ENCODE peak calls at places on chromosome 7, in ten cellular contexts. E, M, C, D, T, V, A, Y, J and W are unnamed samples.
A peak's percentile ranks its signal among the peaks of the same experiment; 100 is the strongest.

GRCh38 chr7:52085610-52086009 is 769.0 kb upstream of the COBL start:
- DNase-seq in E (no peak), M (no peak), C (no peak), D (no peak), T (no peak), V (no peak), A (no peak), Y (no peak), J (peak; percentile 66), W (no peak)

GRCh38 chr7:69935107-69935506 is 336.8 kb downstream of the AUTS2 start:
- DNase-seq in E (no peak), M (peak; percentile 5), C (no peak), D (no peak), T (no peak), V (no peak), A (no peak), Y (no peak), J (no peak), W (no peak)

GRCh38 chr7:120760050-120760449 is 97.9 kb downstream of the TSPAN12 start:
- DNase-seq in E (no peak), M (no peak), C (no peak), D (no peak), T (no peak), V (no peak), A (no peak), Y (no peak), J (no peak), W (no peak)

GRCh38 chr7:139431459-139431858 is 52.0 kb downstream of the KLRG2 start:
- DNase-seq in E (no peak), M (peak; percentile 87), C (no peak), D (no peak), T (no peak), V (no peak), A (peak; percentile 59), Y (no peak), J (no peak), W (no peak)

GRCh38 chr7:14233026-14233897 is 243.8 kb upstream of the ETV1 start:
- DNase-seq in E (no peak), M (no peak), C (no peak), D (no peak), T (no peak), V (peak; percentile 36), A (peak; percentile 45), Y (no peak), J (peak; percentile 47), W (peak; percentile 82)

GRCh38 chr7:65840446-65840845 is 32.4 kb upstream of the VKORC1L1 start:
- DNase-seq in E (no peak), M (no peak), C (no peak), D (no peak), T (no peak), V (no peak), A (peak; percentile 64), Y (no peak), J (peak; percentile 33), W (no peak)

GRCh38 chr7:27992092-27992491 is 188.5 kb downstream of the JAZF1 start:
- DNase-seq in E (no peak), M (peak; percentile 86), C (no peak), D (no peak), T (no peak), V (no peak), A (no peak), Y (no peak), J (no peak), W (no peak)

GRCh38 chr7:39507866-39508551 is 58.2 kb upstream of the YAE1 start:
- DNase-seq in E (no peak), M (no peak), C (no peak), D (no peak), T (no peak), V (no peak), A (no peak), Y (no peak), J (no peak), W (no peak)

GRCh38 chr7:112211348-112211907 is 4.9 kb downstream of the ZNF277 start:
- DNase-seq in E (no peak), M (no peak), C (no peak), D (peak; percentile 32), T (no peak), V (peak; percentile 73), A (peak; percentile 58), Y (no peak), J (no peak), W (no peak)

GRCh38 chr7:5248201-5248885 is 34.4 kb upstream of the SLC29A4 start:
- DNase-seq in E (no peak), M (no peak), C (no peak), D (no peak), T (no peak), V (no peak), A (no peak), Y (no peak), J (no peak), W (no peak)

GRCh38 chr7:120996333-120996982 is 7.9 kb downstream of the CPED1 start:
- DNase-seq in E (no peak), M (peak; percentile 88), C (no peak), D (no peak), T (no peak), V (peak; percentile 95), A (peak; percentile 89), Y (no peak), J (no peak), W (peak; percentile 84)

GRCh38 chr7:1311406-1312097 is 78.9 kb downstream of the UNCX start:
- DNase-seq in E (no peak), M (no peak), C (no peak), D (no peak), T (no peak), V (no peak), A (no peak), Y (no peak), J (no peak), W (no peak)

GRCh38 chr7:150938566-150938965 is 39.6 kb downstream of the KCNH2 start:
- DNase-seq in E (no peak), M (no peak), C (no peak), D (no peak), T (no peak), V (no peak), A (no peak), Y (no peak), J (no peak), W (no peak)

GRCh38 chr7:120303105-120303504 is 30.1 kb downstream of the KCND2 start:
- DNase-seq in E (no peak), M (no peak), C (no peak), D (no peak), T (no peak), V (no peak), A (no peak), Y (no peak), J (no peak), W (no peak)